ENCODE peak calls at places on chromosomes 11 and 22, in six cellular contexts. O is NCI-H510A, D is pancreas, Q is iris pigment epithelial cell, N is IMR-90, U is astrocyte of the spinal cord. C is an unnamed sample.

GRCh38 chr11:78801161-78801884 is 226.7 kb upstream of the NARS2 start:
- DNase-seq in O (peak; percentile 12), D (peak; percentile 52), Q (peak; percentile 90), N (peak; percentile 98), U (peak; percentile 96), C (peak; percentile 69)

GRCh38 chr11:5581014-5581413 is 337 bp downstream of the OR52B6 start:
- DNase-seq in O (no peak), D (no peak), Q (no peak), N (no peak), U (no peak), C (no peak)

GRCh38 chr22:21665047-21665851 is 563 bp upstream of the PPIL2 start:
- DNase-seq in O (no peak), D (no peak), Q (no peak), N (no peak), U (no peak), C (no peak)

GRCh38 chr11:100759856-100760255 is 72.8 kb downstream of the ARHGAP42 start:
- DNase-seq in O (no peak), D (no peak), Q (no peak), N (no peak), U (no peak), C (no peak)

GRCh38 chr22:26567610-26568009 is 22.3 kb downstream of the TPST2 start:
- DNase-seq in O (no peak), D (no peak), Q (no peak), N (no peak), U (no peak), C (no peak)

GRCh38 chr11:70326365-70326803 is 55.9 kb downstream of the PPFIA1 start:
- DNase-seq in O (no peak), D (no peak), Q (peak; percentile 93), N (peak; percentile 70), U (no peak), C (peak; percentile 30)

GRCh38 chr22:33520904-33521780 is 399.1 kb downstream of the LARGE1 start:
- DNase-seq in O (no peak), D (no peak), Q (no peak), N (no peak), U (no peak), C (no peak)

GRCh38 chr11:14969922-14970323 is 2.2 kb downstream of the CALCA start:
- DNase-seq in O (peak; percentile 28), D (no peak), Q (peak; percentile 17), N (peak; percentile 7), U (no peak), C (peak; percentile 34)

GRCh38 chr22:44645531-44645930 is 56.5 kb upstream of the PRR5 start:
- DNase-seq in O (no peak), D (no peak), Q (no peak), N (no peak), U (no peak), C (no peak)

GRCh38 chr22:19085233-19086043 is 36.8 kb downstream of the DGCR2 start:
- DNase-seq in O (no peak), D (no peak), Q (peak; percentile 58), N (peak; percentile 52), U (peak; percentile 23), C (no peak)